ENCODE peak calls at places on chromosomes 3 and 15, in six cellular contexts. G is hepatic stellate cell; S is amniotic stem cell; D is iPS-NIHi11; Q is H54; B is CD8-positive, alpha-beta T cell. U is an unnamed sample.

GRCh38 chr15:56918907-56919707 is 663 bp downstream of the TCF12 start:
- DNase-seq in G (peak), S (peak), D (peak), Q (peak), B (peak), U (peak)

GRCh38 chr3:81743096-81744025 is 18.1 kb downstream of the GBE1 start:
- DNase-seq in G (peak), S (peak), D (no peak), Q (no peak), B (no peak), U (peak)

GRCh38 chr15:40922608-40923005 is 6.5 kb upstream of the DLL4 start:
- DNase-seq in G (no peak), S (no peak), D (no peak), Q (no peak), B (no peak), U (no peak)

GRCh38 chr3:141793476-141794260 is 30.5 kb downstream of the GRK7 start:
- DNase-seq in G (no peak), S (no peak), D (peak), Q (no peak), B (no peak), U (no peak)

GRCh38 chr3:156471431-156471830 is 83.5 kb downstream of the SSR3 start:
- DNase-seq in G (no peak), S (no peak), D (no peak), Q (no peak), B (no peak), U (no peak)

GRCh38 chr3:38404286-38404685 is 49.4 kb upstream of the ACVR2B start:
- DNase-seq in G (no peak), S (no peak), D (no peak), Q (peak), B (no peak), U (no peak)

GRCh38 chr3:52983336-52983807 is 62.5 kb downstream of the SFMBT1 start:
- DNase-seq in G (no peak), S (no peak), D (no peak), Q (no peak), B (peak), U (no peak)

GRCh38 chr3:197256836-197257444 is 41.5 kb downstream of the DLG1 start:
- DNase-seq in G (no peak), S (no peak), D (peak), Q (no peak), B (no peak), U (peak)

GRCh38 chr15:58398053-58398452 is 33.7 kb upstream of the LIPC start:
- DNase-seq in G (no peak), S (no peak), D (no peak), Q (no peak), B (no peak), U (no peak)

GRCh38 chr3:155861476-155862183 is 7.4 kb upstream of the SLC33A1 start:
- DNase-seq in G (no peak), S (no peak), D (no peak), Q (no peak), B (no peak), U (no peak)

GRCh38 chr3:21621396-21621695 is 129.7 kb downstream of the ZNF385D start:
- DNase-seq in G (no peak), S (no peak), D (no peak), Q (no peak), B (no peak), U (no peak)

GRCh38 chr15:95259965-95260364 is 1028.6 kb downstream of the MCTP2 start:
- DNase-seq in G (no peak), S (no peak), D (no peak), Q (no peak), B (no peak), U (no peak)

GRCh38 chr3:194396897-194397756 is 1.9 kb downstream of the GP5 start:
- DNase-seq in G (no peak), S (no peak), D (peak), Q (no peak), B (no peak), U (no peak)

GRCh38 chr3:137263982-137264777 is 306.4 kb downstream of the IL20RB start:
- DNase-seq in G (no peak), S (no peak), D (no peak), Q (no peak), B (no peak), U (no peak)

GRCh38 chr15:29926083-29926388 is 103.8 kb upstream of the TJP1 start:
- DNase-seq in G (no peak), S (no peak), D (no peak), Q (no peak), B (no peak), U (no peak)

U was measured in RCC 7860.